ENCODE peak calls at places on chromosomes 1 and 21, in ten cellular contexts. I, X, U, R, K, S, Y, D, A and T are unnamed samples.

GRCh38 chr1:154772611-154773515 is 97.2 kb downstream of the KCNN3 start:
- DNase-seq in I (no peak), X (peak), U (peak), R (no peak), K (no peak), S (peak), Y (no peak), D (no peak), A (no peak), T (no peak)

GRCh38 chr1:10730985-10731384 is 65.5 kb downstream of the CASZ1 start:
- DNase-seq in I (no peak), X (no peak), U (no peak), R (no peak), K (no peak), S (no peak), Y (peak), D (no peak), A (no peak), T (no peak)

GRCh38 chr1:156677616-156678596 is 699 bp upstream of the NES start:
- DNase-seq in I (no peak), X (peak), U (peak), R (peak), K (no peak), S (peak), Y (no peak), D (no peak), A (peak), T (peak)

GRCh38 chr21:38954450-38955059 is 148.8 kb downstream of the ETS2 start:
- DNase-seq in I (no peak), X (peak), U (no peak), R (no peak), K (no peak), S (no peak), Y (no peak), D (no peak), A (no peak), T (no peak)

GRCh38 chr1:167909691-167910180 is 4.2 kb downstream of the ADCY10 start:
- DNase-seq in I (no peak), X (no peak), U (no peak), R (no peak), K (no peak), S (no peak), Y (no peak), D (no peak), A (no peak), T (no peak)

GRCh38 chr1:224217655-224218615 is 34.9 kb downstream of the DEGS1 start:
- DNase-seq in I (no peak), X (no peak), U (no peak), R (no peak), K (no peak), S (no peak), Y (no peak), D (no peak), A (no peak), T (no peak)

GRCh38 chr1:3697104-3697503 is 44.8 kb downstream of the TP73 start:
- DNase-seq in I (no peak), X (no peak), U (no peak), R (no peak), K (no peak), S (no peak), Y (no peak), D (no peak), A (no peak), T (no peak)

GRCh38 chr1:23575226-23575810 is 16.0 kb upstream of the ID3 start:
- DNase-seq in I (no peak), X (peak), U (no peak), R (no peak), K (no peak), S (no peak), Y (no peak), D (no peak), A (no peak), T (no peak)

GRCh38 chr1:50968884-50969610 is 998 bp upstream of the CDKN2C start:
- DNase-seq in I (peak), X (peak), U (peak), R (peak), K (peak), S (peak), Y (no peak), D (peak), A (peak), T (peak)

GRCh38 chr1:78420185-78420584 is 70.6 kb upstream of the PTGFR start:
- DNase-seq in I (no peak), X (no peak), U (no peak), R (no peak), K (no peak), S (no peak), Y (no peak), D (no peak), A (no peak), T (no peak)

GRCh38 chr1:118151312-118151937 is 33.6 kb downstream of the SPAG17 start:
- DNase-seq in I (no peak), X (peak), U (peak), R (peak), K (no peak), S (no peak), Y (peak), D (no peak), A (peak), T (peak)

GRCh38 chr1:46409063-46409372 is 14.9 kb downstream of the FAAH start:
- DNase-seq in I (no peak), X (no peak), U (no peak), R (no peak), K (no peak), S (no peak), Y (no peak), D (no peak), A (no peak), T (no peak)